ENCODE peak calls at places on chromosomes 12 and 14, in nine cellular contexts. S is astrocyte, K is lung, R is aorta, A is sigmoid colon, N is HCT116, C is MM.1S, O is cardiac muscle cell, Q is stomach. J is an unnamed sample. For H3K27me3, the result is how much of the 10 kb centered on the place peaks cover.

GRCh38 chr14:43539210-43539609 is 967.9 kb downstream of the FSCB start:
- DNase-seq in S (no peak), K (no peak), R (no peak), A (no peak), N (peak), C (peak), O (peak), Q (no peak), J (no peak)

GRCh38 chr14:78104655-78105054 is 65.5 kb upstream of the NRXN3 start:
- DNase-seq in S (no peak), K (no peak), R (no peak), A (no peak), N (no peak), C (no peak), O (no peak), Q (no peak), J (no peak)

GRCh38 chr14:21068521-21069387 is 1.4 kb upstream of the ARHGEF40 start:
- DNase-seq in S (peak), K (peak), R (peak), A (peak), N (peak), C (peak), O (peak), Q (peak), J (no peak)

GRCh38 chr12:52871291-52871961 is 22.6 kb upstream of the KRT78 start:
- DNase-seq in S (peak), K (no peak), R (peak), A (no peak), N (no peak), C (no peak), O (no peak), Q (peak), J (peak)

GRCh38 chr14:29805415-29806123 is 122.1 kb downstream of the PRKD1 start:
- DNase-seq in S (peak), K (peak), R (peak), A (peak), N (no peak), C (no peak), O (no peak), Q (peak), J (peak)

GRCh38 chr12:79083181-79083580 is 218.6 kb downstream of the SYT1 start:
- DNase-seq in S (peak), K (no peak), R (no peak), A (no peak), N (no peak), C (peak), O (no peak), Q (no peak), J (no peak)

GRCh38 chr12:10540776-10541205 is 35.1 kb downstream of the EIF2S3B start:
- DNase-seq in S (peak), K (no peak), R (no peak), A (no peak), N (no peak), C (no peak), O (no peak), Q (no peak), J (no peak)

GRCh38 chr14:69268763-69269162 is 8.8 kb downstream of the GALNT16 start:
- DNase-seq in S (peak), K (no peak), R (no peak), A (no peak), N (no peak), C (no peak), O (no peak), Q (no peak), J (peak)

GRCh38 chr12:527241-527640 is 67.5 kb downstream of the B4GALNT3 start:
- DNase-seq in S (no peak), K (no peak), R (no peak), A (no peak), N (no peak), C (peak), O (no peak), Q (no peak), J (no peak)

GRCh38 chr12:128076188-128076587 is 190.8 kb upstream of the TMEM132C start:
- DNase-seq in S (peak), K (no peak), R (no peak), A (no peak), N (no peak), C (no peak), O (no peak), Q (no peak), J (no peak)

GRCh38 chr12:107767466-107767865 is 6.5 kb upstream of the PRDM4 start:
- DNase-seq in S (no peak), K (no peak), R (no peak), A (no peak), N (no peak), C (no peak), O (no peak), Q (no peak), J (no peak)

GRCh38 chr14:97917169-97917568 is 1120.0 kb downstream of the VRK1 start:
- DNase-seq in S (no peak), K (no peak), R (no peak), A (no peak), N (no peak), C (no peak), O (no peak), Q (no peak), J (no peak)

GRCh38 chr12:96099986-96100385 is 64.6 kb upstream of the LTA4H start:
- DNase-seq in S (no peak), K (no peak), R (no peak), A (no peak), N (no peak), C (no peak), O (no peak), Q (no peak), J (no peak)

GRCh38 chr12:132602578-132603239 is 7.7 kb downstream of the LRCOL1 start:
- DNase-seq in S (no peak), K (no peak), R (peak), A (no peak), N (no peak), C (no peak), O (no peak), Q (no peak), J (no peak)
- H3K4me3 ChIP-seq in S (no peak), K (no peak), R (no peak), A (no peak), N (no peak), C (no peak), O (no peak), Q (no peak), J (no peak)

GRCh38 chr14:105420141-105420975 is 731 bp downstream of the MTA1 start:
- DNase-seq in S (no peak), K (no peak), R (no peak), A (no peak), N (no peak), C (no peak), O (no peak), Q (no peak), J (no peak)
- H3K27ac ChIP-seq in S (no peak), K (peak), R (peak), A (peak), N (peak), C (no peak), O (peak), Q (peak), J (peak)

GRCh38 chr12:81084848-81085350 is 7.0 kb downstream of the ACSS3 start:
- DNase-seq in S (peak), K (no peak), R (no peak), A (no peak), N (no peak), C (no peak), O (no peak), Q (no peak), J (no peak)

GRCh38 chr12:81080431-81080983 is 2.6 kb downstream of the ACSS3 start:
- DNase-seq in S (peak), K (no peak), R (no peak), A (no peak), N (no peak), C (no peak), O (no peak), Q (no peak), J (no peak)

GRCh38 chr12:81083906-81084513 is 6.1 kb downstream of the ACSS3 start:
- DNase-seq in S (no peak), K (no peak), R (no peak), A (no peak), N (no peak), C (no peak), O (no peak), Q (no peak), J (no peak)

GRCh38 chr12:81081726-81082125 is 3.8 kb downstream of the ACSS3 start:
- DNase-seq in S (peak), K (no peak), R (no peak), A (no peak), N (no peak), C (no peak), O (no peak), Q (no peak), J (no peak)

DNA sequence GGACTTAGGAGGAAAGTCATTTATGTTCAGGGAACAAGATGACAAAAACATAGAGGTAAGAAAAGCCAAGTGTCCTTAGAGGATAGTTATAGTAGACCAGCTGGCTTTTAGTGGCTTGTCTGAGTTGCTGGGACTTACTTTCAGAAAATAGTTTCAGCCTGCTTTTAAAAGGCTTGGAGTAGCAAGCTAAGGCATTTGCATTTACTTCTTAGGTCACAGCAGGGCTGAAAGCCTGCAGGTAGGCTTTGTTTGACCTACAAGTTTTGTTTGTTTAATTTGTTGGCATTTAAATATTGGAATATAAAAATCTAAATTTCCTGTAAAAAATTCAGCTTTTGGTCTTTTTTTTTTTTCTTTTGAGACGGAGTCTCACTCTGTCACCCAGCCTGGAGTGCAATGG is 5.1 kb downstream of the ACSS3 start:
- DNase-seq in S (no peak), K (no peak), R (no peak), A (no peak), N (no peak), C (no peak), O (no peak), Q (no peak), J (no peak)
- H3K27me3 ChIP-seq in S (under half), K (under half), R (under half), A (under half), N (under half), C (under half), O (under half), Q (under half), J (under half)

GRCh38 chr12:93441617-93442410 is at the start of gene UBE2N:
- DNase-seq in S (peak), K (peak), R (peak), A (peak), N (peak), C (peak), O (peak), Q (peak), J (peak)
- H3K4me3 ChIP-seq in S (peak), K (peak), R (peak), A (peak), N (peak), C (peak), O (peak), Q (peak), J (peak)

GRCh38 chr12:120216742-120217595 is 16.1 kb upstream of the RPLP0 start:
- DNase-seq in S (no peak), K (no peak), R (peak), A (no peak), N (no peak), C (no peak), O (no peak), Q (no peak), J (no peak)

GRCh38 chr12:120215766-120216735 is 15.1 kb upstream of the RPLP0 start:
- DNase-seq in S (no peak), K (no peak), R (no peak), A (no peak), N (no peak), C (no peak), O (no peak), Q (no peak), J (peak)

GRCh38 chr12:120215357-120215735 is 14.4 kb upstream of the RPLP0 start:
- DNase-seq in S (no peak), K (no peak), R (no peak), A (no peak), N (no peak), C (no peak), O (no peak), Q (no peak), J (peak)

GRCh38 chr12:120213758-120214157 is 12.8 kb upstream of the RPLP0 start:
- DNase-seq in S (no peak), K (no peak), R (peak), A (no peak), N (no peak), C (no peak), O (no peak), Q (no peak), J (no peak)

GRCh38 chr12:120214626-120215356 is 13.9 kb upstream of the RPLP0 start:
- DNase-seq in S (no peak), K (no peak), R (peak), A (no peak), N (no peak), C (no peak), O (no peak), Q (no peak), J (no peak)
- H3K27ac ChIP-seq in S (no peak), K (no peak), R (no peak), A (no peak), N (no peak), C (no peak), O (no peak), Q (no peak), J (no peak)